ENCODE peak calls at places on chromosomes 13 and 19, in eight cellular contexts. One of them, this sample, is unnamed.

GRCh38 chr13:96032717-96033116 is 20.5 kb downstream of the UGGT2 start:
- DNase-seq in fibroblast of pulmonary artery: no peak
- DNase-seq in AG09309: no peak
- DNase-seq in cardiac muscle cell: no peak
- DNase-seq in PC-3: no peak
- DNase-seq in fibroblast of lung: no peak
- DNase-seq in heart left ventricle: no peak
- DNase-seq in aorta: no peak
- DNase-seq in this sample: no peak

GRCh38 chr13:35252536-35253205 is 223.8 kb downstream of the MAB21L1 start:
- DNase-seq in fibroblast of pulmonary artery: no peak
- DNase-seq in AG09309: no peak
- DNase-seq in cardiac muscle cell: no peak
- DNase-seq in PC-3: no peak
- DNase-seq in fibroblast of lung: no peak
- DNase-seq in heart left ventricle: no peak
- DNase-seq in aorta: no peak
- DNase-seq in this sample: no peak

GRCh38 chr19:17647071-17648020 is 40.8 kb downstream of the UNC13A start:
- DNase-seq in fibroblast of pulmonary artery: no peak
- DNase-seq in AG09309: no peak
- DNase-seq in cardiac muscle cell: no peak
- DNase-seq in PC-3: no peak
- DNase-seq in fibroblast of lung: no peak
- DNase-seq in heart left ventricle: no peak
- DNase-seq in aorta: peak; percentile 71
- DNase-seq in this sample: no peak

GRCh38 chr19:34853369-34853768 is 73.3 kb upstream of the ZNF30 start:
- DNase-seq in fibroblast of pulmonary artery: no peak
- DNase-seq in AG09309: no peak
- DNase-seq in cardiac muscle cell: no peak
- DNase-seq in PC-3: no peak
- DNase-seq in fibroblast of lung: no peak
- DNase-seq in heart left ventricle: no peak
- DNase-seq in aorta: no peak
- DNase-seq in this sample: no peak

GRCh38 chr13:42891591-42891990 is 100.5 kb downstream of the EPSTI1 start:
- DNase-seq in fibroblast of pulmonary artery: peak; percentile 76
- DNase-seq in AG09309: no peak
- DNase-seq in cardiac muscle cell: no peak
- DNase-seq in PC-3: no peak
- DNase-seq in fibroblast of lung: no peak
- DNase-seq in heart left ventricle: no peak
- DNase-seq in aorta: no peak
- DNase-seq in this sample: no peak

GRCh38 chr19:31220540-31220939 is 128.7 kb downstream of the TSHZ3 start:
- DNase-seq in fibroblast of pulmonary artery: peak; percentile 25
- DNase-seq in AG09309: no peak
- DNase-seq in cardiac muscle cell: peak; percentile 2
- DNase-seq in PC-3: no peak
- DNase-seq in fibroblast of lung: no peak
- DNase-seq in heart left ventricle: no peak
- DNase-seq in aorta: no peak
- DNase-seq in this sample: no peak

GRCh38 chr19:3544742-3545668 is 6.0 kb downstream of the TEKTIP1 start:
- DNase-seq in fibroblast of pulmonary artery: peak; percentile 58
- DNase-seq in AG09309: no peak
- DNase-seq in cardiac muscle cell: peak; percentile 55
- DNase-seq in PC-3: peak; percentile 60
- DNase-seq in fibroblast of lung: no peak
- DNase-seq in heart left ventricle: peak; percentile 66
- DNase-seq in aorta: peak; percentile 95
- DNase-seq in this sample: peak; percentile 82

GRCh38 chr19:35509018-35509652 is 4.3 kb downstream of the DMKN start:
- DNase-seq in fibroblast of pulmonary artery: no peak
- DNase-seq in AG09309: no peak
- DNase-seq in cardiac muscle cell: peak; percentile 63
- DNase-seq in PC-3: peak; percentile 67
- DNase-seq in fibroblast of lung: no peak
- DNase-seq in heart left ventricle: no peak
- DNase-seq in aorta: no peak
- DNase-seq in this sample: no peak

GRCh38 chr19:38888876-38889275 is 10.5 kb downstream of the SIRT2 start:
- DNase-seq in fibroblast of pulmonary artery: no peak
- DNase-seq in AG09309: no peak
- DNase-seq in cardiac muscle cell: no peak
- DNase-seq in PC-3: no peak
- DNase-seq in fibroblast of lung: no peak
- DNase-seq in heart left ventricle: no peak
- DNase-seq in aorta: no peak
- DNase-seq in this sample: no peak

GRCh38 chr19:51632126-51632525 is 1.9 kb upstream of the SIGLEC5 start:
- DNase-seq in fibroblast of pulmonary artery: no peak
- DNase-seq in AG09309: no peak
- DNase-seq in cardiac muscle cell: no peak
- DNase-seq in PC-3: no peak
- DNase-seq in fibroblast of lung: no peak
- DNase-seq in heart left ventricle: no peak
- DNase-seq in aorta: no peak
- DNase-seq in this sample: no peak

GRCh38 chr19:51626675-51627074 is 3.5 kb downstream of the SIGLEC5 start:
- DNase-seq in fibroblast of pulmonary artery: no peak
- DNase-seq in AG09309: no peak
- DNase-seq in cardiac muscle cell: no peak
- DNase-seq in PC-3: no peak
- DNase-seq in fibroblast of lung: no peak
- DNase-seq in heart left ventricle: no peak
- DNase-seq in aorta: no peak
- DNase-seq in this sample: no peak

GRCh38 chr19:51628153-51628939 is 1.9 kb downstream of the SIGLEC5 start:
- DNase-seq in fibroblast of pulmonary artery: no peak
- DNase-seq in AG09309: no peak
- DNase-seq in cardiac muscle cell: no peak
- DNase-seq in PC-3: no peak
- DNase-seq in fibroblast of lung: no peak
- DNase-seq in heart left ventricle: no peak
- DNase-seq in aorta: no peak
- DNase-seq in this sample: no peak

DNA sequence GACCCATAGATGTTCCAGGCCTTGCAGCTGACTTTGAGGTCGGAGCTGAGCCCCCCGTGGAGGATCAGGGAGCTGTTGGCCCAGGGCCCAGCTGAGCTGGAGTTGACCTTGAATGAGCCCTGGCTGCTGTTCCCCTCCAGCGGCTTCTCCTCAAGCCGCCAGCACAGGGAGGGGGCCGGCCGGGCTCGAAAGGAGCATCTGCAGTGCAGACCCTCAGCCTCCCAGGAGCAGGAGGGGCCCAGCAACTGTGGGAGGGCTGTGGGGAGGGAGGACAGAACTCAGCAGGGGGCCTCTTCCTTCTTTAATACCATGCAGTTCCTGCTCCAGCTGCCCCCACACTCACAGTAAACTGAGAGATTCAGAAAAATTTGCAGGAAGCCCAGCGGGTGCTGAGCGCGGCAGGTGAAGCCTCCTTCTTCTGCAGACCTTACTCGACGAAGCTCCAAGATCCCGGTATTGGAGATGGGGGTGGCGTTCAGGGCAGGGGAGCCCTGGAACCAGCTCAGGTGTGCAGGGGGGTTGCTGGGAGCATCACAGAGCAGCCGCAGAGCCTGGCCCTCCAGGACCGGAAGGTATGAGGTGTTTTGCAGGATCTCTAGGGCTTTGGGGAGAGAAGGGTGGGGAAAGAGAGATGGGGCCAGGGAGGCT is 2.6 kb downstream of the SIGLEC5 start:
- DNase-seq in fibroblast of pulmonary artery: no peak
- DNase-seq in AG09309: no peak
- DNase-seq in cardiac muscle cell: no peak
- DNase-seq in PC-3: no peak
- DNase-seq in fibroblast of lung: no peak
- DNase-seq in heart left ventricle: no peak
- DNase-seq in aorta: no peak
- DNase-seq in this sample: no peak
- H3K4me3 ChIP-seq in fibroblast of pulmonary artery: no peak overlapping the region
- H3K4me3 ChIP-seq in AG09309: no peak overlapping the region
- H3K4me3 ChIP-seq in cardiac muscle cell: no peak overlapping the region
- H3K4me3 ChIP-seq in PC-3: no peak overlapping the region
- H3K4me3 ChIP-seq in fibroblast of lung: no peak overlapping the region
- H3K4me3 ChIP-seq in heart left ventricle: no peak overlapping the region
- H3K4me3 ChIP-seq in aorta: no peak overlapping the region
- H3K4me3 ChIP-seq in this sample: no peak overlapping the region

GRCh38 chr19:58277197-58277596 is 1.6 kb upstream of the ZNF8 start:
- DNase-seq in fibroblast of pulmonary artery: no peak
- DNase-seq in AG09309: no peak
- DNase-seq in cardiac muscle cell: no peak
- DNase-seq in PC-3: no peak
- DNase-seq in fibroblast of lung: no peak
- DNase-seq in heart left ventricle: no peak
- DNase-seq in aorta: peak; percentile 49
- DNase-seq in this sample: no peak

GRCh38 chr19:58279042-58279924 is 528 bp downstream of the ZNF8 start:
- DNase-seq in fibroblast of pulmonary artery: peak; percentile 72
- DNase-seq in AG09309: peak; percentile 10
- DNase-seq in cardiac muscle cell: peak; percentile 92
- DNase-seq in PC-3: peak; percentile 51
- DNase-seq in fibroblast of lung: peak; percentile 78
- DNase-seq in heart left ventricle: peak; percentile 91
- DNase-seq in aorta: peak; percentile 91
- DNase-seq in this sample: peak; percentile 84

GRCh38 chr19:58277748-58278147 is 1.0 kb upstream of the ZNF8 start:
- DNase-seq in fibroblast of pulmonary artery: no peak
- DNase-seq in AG09309: no peak
- DNase-seq in cardiac muscle cell: no peak
- DNase-seq in PC-3: no peak
- DNase-seq in fibroblast of lung: no peak
- DNase-seq in heart left ventricle: no peak
- DNase-seq in aorta: peak; percentile 34
- DNase-seq in this sample: no peak

GRCh38 chr19:58278156-58279041 is at the start of gene ZNF8:
- DNase-seq in fibroblast of pulmonary artery: peak; percentile 99
- DNase-seq in AG09309: peak; percentile 88
- DNase-seq in cardiac muscle cell: peak; percentile 99
- DNase-seq in PC-3: peak; percentile 100
- DNase-seq in fibroblast of lung: peak; percentile 98
- DNase-seq in heart left ventricle: peak; percentile 98
- DNase-seq in aorta: peak; percentile 99
- DNase-seq in this sample: peak; percentile 98

DNA sequence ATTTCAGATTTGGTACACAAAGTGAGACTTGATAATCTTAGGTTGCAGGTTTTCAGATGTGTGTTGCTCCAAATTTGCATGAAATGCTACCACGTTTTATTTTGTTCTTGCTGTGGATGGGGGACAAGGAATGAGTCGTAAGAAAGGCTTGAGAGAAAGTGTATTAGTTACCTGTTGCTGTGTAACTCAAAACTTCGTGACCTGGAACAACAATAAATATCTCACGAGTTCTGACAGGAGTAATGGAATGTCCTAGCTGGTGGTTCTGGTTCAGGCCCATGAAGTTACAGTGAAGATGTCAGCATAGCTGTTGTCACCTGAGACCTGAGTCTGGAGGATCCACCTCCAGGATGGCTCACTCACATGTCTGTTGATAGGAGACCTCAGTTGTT is 1.2 kb downstream of the ZNF8 start:
- DNase-seq in fibroblast of pulmonary artery: no peak
- DNase-seq in AG09309: no peak
- DNase-seq in cardiac muscle cell: no peak
- DNase-seq in PC-3: no peak
- DNase-seq in fibroblast of lung: no peak
- DNase-seq in heart left ventricle: no peak
- DNase-seq in aorta: no peak
- DNase-seq in this sample: no peak
- H3K4me3 ChIP-seq in fibroblast of pulmonary artery: peak overlapping the region; percentile 96
- H3K4me3 ChIP-seq in AG09309: peak overlapping the region; percentile 95
- H3K4me3 ChIP-seq in cardiac muscle cell: peak overlapping the region; percentile 58
- H3K4me3 ChIP-seq in PC-3: peak overlapping the region; percentile 86
- H3K4me3 ChIP-seq in fibroblast of lung: peak overlapping the region; percentile 81
- H3K4me3 ChIP-seq in heart left ventricle: peak overlapping the region; percentile 87
- H3K4me3 ChIP-seq in aorta: no peak overlapping the region
- H3K4me3 ChIP-seq in this sample: peak overlapping the region; percentile 87

DNA sequence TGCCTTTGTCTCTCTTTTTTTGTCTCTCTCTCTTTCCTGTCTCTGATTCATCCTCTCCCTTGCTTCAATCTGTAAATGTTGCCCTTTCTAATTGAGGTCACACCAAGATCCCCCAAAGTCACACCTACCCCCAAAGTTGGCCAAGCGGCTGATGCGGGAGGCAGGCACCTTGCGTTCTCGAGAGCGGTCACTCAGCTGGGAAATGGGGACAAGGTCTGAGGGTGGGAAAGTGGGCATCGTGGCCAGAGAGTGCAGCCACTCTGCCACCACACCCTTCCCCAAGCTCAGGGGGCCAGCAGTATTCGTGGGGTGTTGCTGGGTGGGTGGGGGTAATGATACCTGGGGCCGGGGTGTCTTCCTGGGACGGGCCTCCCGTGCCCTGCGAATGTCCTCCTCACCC is 2.7 kb downstream of the COQ8B start:
- DNase-seq in fibroblast of pulmonary artery: no peak
- DNase-seq in AG09309: no peak
- DNase-seq in cardiac muscle cell: no peak
- DNase-seq in PC-3: no peak
- DNase-seq in fibroblast of lung: no peak
- DNase-seq in heart left ventricle: no peak
- DNase-seq in aorta: no peak
- DNase-seq in this sample: no peak
- H3K4me3 ChIP-seq in fibroblast of pulmonary artery: peak overlapping the region; percentile 60
- H3K4me3 ChIP-seq in AG09309: peak overlapping the region; percentile 64
- H3K4me3 ChIP-seq in cardiac muscle cell: peak overlapping the region; percentile 66
- H3K4me3 ChIP-seq in PC-3: no peak overlapping the region
- H3K4me3 ChIP-seq in fibroblast of lung: peak overlapping the region; percentile 70
- H3K4me3 ChIP-seq in heart left ventricle: peak overlapping the region; percentile 86
- H3K4me3 ChIP-seq in aorta: no peak overlapping the region
- H3K4me3 ChIP-seq in this sample: peak overlapping the region; percentile 92

DNA sequence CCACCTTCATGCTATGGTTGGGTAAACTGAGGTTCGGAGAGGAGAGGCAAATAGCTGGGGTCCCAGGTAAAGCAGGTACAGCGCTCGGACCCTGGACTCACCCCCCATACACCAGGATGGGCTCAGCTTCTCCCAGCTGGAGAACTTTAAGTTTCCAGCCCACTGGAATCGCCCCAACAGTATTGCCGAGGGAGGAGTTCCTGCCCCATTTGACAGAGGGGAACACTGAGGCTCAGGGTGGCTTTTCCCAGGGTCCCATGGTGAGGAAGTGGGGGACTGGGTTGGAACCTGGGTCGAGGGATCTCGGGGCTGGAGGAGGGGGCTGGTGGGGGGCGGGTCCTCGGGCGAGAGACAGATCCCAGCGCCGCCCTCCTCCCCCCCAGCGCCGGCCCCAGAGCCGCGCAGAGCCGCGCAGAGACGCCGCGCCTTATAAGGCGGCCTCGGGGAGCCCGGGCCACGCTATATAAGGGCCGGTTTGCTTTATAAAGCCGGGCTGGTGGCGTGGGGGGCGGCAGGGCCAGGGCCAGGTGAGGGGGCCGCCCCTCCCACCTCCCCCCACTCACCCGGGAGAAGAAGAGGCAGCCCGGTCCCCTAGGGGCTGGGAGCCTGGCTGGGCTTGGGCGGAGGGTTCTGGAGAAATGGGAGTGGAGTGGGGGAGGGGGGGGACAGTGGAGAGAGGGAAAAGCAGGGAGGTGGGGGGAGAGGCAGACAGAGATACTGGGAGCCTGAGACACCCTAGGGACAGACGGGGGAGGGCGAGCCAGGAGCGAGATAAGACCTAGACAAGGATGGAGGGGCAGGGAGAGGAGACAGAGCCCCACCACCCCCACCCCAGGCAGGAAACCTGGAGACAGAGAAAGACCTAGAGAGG is 1.1 kb downstream of the CNN1 start:
- DNase-seq in fibroblast of pulmonary artery: peak; percentile 33
- DNase-seq in AG09309: no peak
- DNase-seq in cardiac muscle cell: peak; percentile 91
- DNase-seq in PC-3: no peak
- DNase-seq in fibroblast of lung: peak; percentile 56
- DNase-seq in heart left ventricle: peak; percentile 56
- DNase-seq in aorta: peak; percentile 85
- DNase-seq in this sample: peak; percentile 91
- H3K4me3 ChIP-seq in fibroblast of pulmonary artery: peak overlapping the region; percentile 28
- H3K4me3 ChIP-seq in AG09309: peak overlapping the region; percentile 22
- H3K4me3 ChIP-seq in cardiac muscle cell: peak overlapping the region; percentile 19
- H3K4me3 ChIP-seq in PC-3: no peak overlapping the region
- H3K4me3 ChIP-seq in fibroblast of lung: peak overlapping the region; percentile 55
- H3K4me3 ChIP-seq in heart left ventricle: peak overlapping the region; percentile 41
- H3K4me3 ChIP-seq in aorta: peak overlapping the region; percentile 83
- H3K4me3 ChIP-seq in this sample: peak overlapping the region; percentile 73

This sample was measured in sigmoid colon.